ENCODE peak calls at places on chromosomes 11 and 22, in five cellular contexts. One of them, this sample, is unnamed.

GRCh38 chr22:25637032-25637431 is 72.6 kb downstream of the GRK3 start:
- DNase-seq in hepatocyte: no peak
- DNase-seq in cardiac fibroblast: no peak
- DNase-seq in cardiac muscle cell: no peak
- DNase-seq in HL-60: no peak
- DNase-seq in this sample: no peak

GRCh38 chr11:394034-394857 is at the start of gene PKP3:
- DNase-seq in cardiac fibroblast: peak
- DNase-seq in cardiac muscle cell: peak
- DNase-seq in hepatocyte: peak
- DNase-seq in HL-60: no peak
- DNase-seq in this sample: peak

GRCh38 chr22:44422742-44423370 is 75.2 kb downstream of the RTL6 start:
- DNase-seq in cardiac fibroblast: no peak
- DNase-seq in HL-60: no peak
- DNase-seq in cardiac muscle cell: no peak
- DNase-seq in hepatocyte: no peak
- DNase-seq in this sample: no peak

GRCh38 chr11:123195182-123196059 is at the start of gene CLMP:
- DNase-seq in hepatocyte: peak
- DNase-seq in cardiac fibroblast: peak
- DNase-seq in cardiac muscle cell: peak
- DNase-seq in HL-60: no peak
- DNase-seq in this sample: peak

GRCh38 chr11:77884186-77884828 is 63.4 kb downstream of the AAMDC start:
- DNase-seq in cardiac muscle cell: peak
- DNase-seq in cardiac fibroblast: peak
- DNase-seq in hepatocyte: peak
- DNase-seq in HL-60: no peak
- DNase-seq in this sample: no peak

GRCh38 chr11:117415358-117415896 is 87.8 kb downstream of the CEP164 start:
- DNase-seq in cardiac fibroblast: no peak
- DNase-seq in HL-60: no peak
- DNase-seq in cardiac muscle cell: no peak
- DNase-seq in hepatocyte: no peak
- DNase-seq in this sample: no peak

GRCh38 chr11:4459470-4459869 is 10.4 kb downstream of the OR52K2 start:
- DNase-seq in cardiac muscle cell: no peak
- DNase-seq in hepatocyte: peak
- DNase-seq in HL-60: peak
- DNase-seq in cardiac fibroblast: peak
- DNase-seq in this sample: no peak

GRCh38 chr11:5363712-5364111 is 12.4 kb downstream of the OR51B6 start:
- DNase-seq in cardiac fibroblast: no peak
- DNase-seq in hepatocyte: no peak
- DNase-seq in HL-60: no peak
- DNase-seq in cardiac muscle cell: no peak
- DNase-seq in this sample: no peak

GRCh38 chr11:43842021-43842420 is 38.6 kb upstream of the ALKBH3 start:
- DNase-seq in cardiac fibroblast: no peak
- DNase-seq in cardiac muscle cell: no peak
- DNase-seq in HL-60: no peak
- DNase-seq in hepatocyte: no peak
- DNase-seq in this sample: no peak

GRCh38 chr11:304915-305833 is 2.4 kb upstream of the IFITM2 start:
- DNase-seq in hepatocyte: peak
- DNase-seq in HL-60: no peak
- DNase-seq in cardiac muscle cell: peak
- DNase-seq in cardiac fibroblast: peak
- DNase-seq in this sample: peak

GRCh38 chr11:123159146-123159857 is 35.7 kb downstream of the CLMP start:
- DNase-seq in cardiac muscle cell: peak
- DNase-seq in cardiac fibroblast: peak
- DNase-seq in HL-60: no peak
- DNase-seq in hepatocyte: no peak
- DNase-seq in this sample: no peak

GRCh38 chr11:10931761-10932700 is 74.2 kb upstream of the ZBED5 start:
- DNase-seq in cardiac fibroblast: no peak
- DNase-seq in cardiac muscle cell: peak
- DNase-seq in HL-60: no peak
- DNase-seq in hepatocyte: no peak
- DNase-seq in this sample: peak

GRCh38 chr22:39960791-39961746 is 872 bp downstream of the TMA7B start:
- DNase-seq in hepatocyte: peak
- DNase-seq in cardiac fibroblast: peak
- DNase-seq in HL-60: peak
- DNase-seq in cardiac muscle cell: peak
- DNase-seq in this sample: no peak

DNA sequence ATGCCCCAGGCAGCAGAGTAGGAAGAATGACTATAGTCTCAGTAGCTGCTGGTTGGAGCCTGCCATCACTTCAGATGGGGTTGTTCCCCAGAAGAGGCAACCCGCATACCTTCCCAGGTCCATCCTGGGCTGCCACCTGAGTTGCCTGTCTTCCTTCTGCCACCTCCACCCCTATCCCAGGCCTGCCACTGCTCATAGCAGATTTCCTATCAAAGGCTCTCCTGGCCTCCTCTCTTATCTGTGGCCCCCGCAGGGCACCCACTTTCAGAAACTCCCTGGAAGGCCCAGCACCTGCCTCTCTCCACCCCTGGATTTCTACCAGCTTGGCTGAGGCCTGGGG is 648 bp upstream of the NR1H3 start:
- DNase-seq in cardiac muscle cell: no peak
- DNase-seq in HL-60: no peak
- DNase-seq in cardiac fibroblast: no peak
- DNase-seq in hepatocyte: no peak
- DNase-seq in this sample: no peak
- H3K4me3 ChIP-seq in cardiac muscle cell: no peak
- H3K4me3 ChIP-seq in HL-60: no peak
- H3K4me3 ChIP-seq in cardiac fibroblast: no peak
- H3K4me3 ChIP-seq in hepatocyte: no peak
- H3K4me3 ChIP-seq in this sample: peak

GRCh38 chr22:20268289-20268349 is at the start of gene RTN4R:
- DNase-seq in cardiac fibroblast: no peak
- DNase-seq in hepatocyte: no peak
- DNase-seq in cardiac muscle cell: no peak
- DNase-seq in HL-60: no peak
- DNase-seq in this sample: no peak
- H3K4me3 ChIP-seq in cardiac fibroblast: peak
- H3K4me3 ChIP-seq in hepatocyte: peak
- H3K4me3 ChIP-seq in cardiac muscle cell: peak
- H3K4me3 ChIP-seq in HL-60: peak
- H3K4me3 ChIP-seq in this sample: peak

GRCh38 chr22:27795053-27795452 is 6.5 kb downstream of the MN1 start:
- DNase-seq in cardiac muscle cell: no peak
- DNase-seq in hepatocyte: no peak
- DNase-seq in cardiac fibroblast: no peak
- DNase-seq in HL-60: no peak
- DNase-seq in this sample: peak
- H3K4me3 ChIP-seq in cardiac muscle cell: peak
- H3K4me3 ChIP-seq in hepatocyte: no peak
- H3K4me3 ChIP-seq in cardiac fibroblast: peak
- H3K4me3 ChIP-seq in HL-60: no peak
- H3K4me3 ChIP-seq in this sample: peak

DNA sequence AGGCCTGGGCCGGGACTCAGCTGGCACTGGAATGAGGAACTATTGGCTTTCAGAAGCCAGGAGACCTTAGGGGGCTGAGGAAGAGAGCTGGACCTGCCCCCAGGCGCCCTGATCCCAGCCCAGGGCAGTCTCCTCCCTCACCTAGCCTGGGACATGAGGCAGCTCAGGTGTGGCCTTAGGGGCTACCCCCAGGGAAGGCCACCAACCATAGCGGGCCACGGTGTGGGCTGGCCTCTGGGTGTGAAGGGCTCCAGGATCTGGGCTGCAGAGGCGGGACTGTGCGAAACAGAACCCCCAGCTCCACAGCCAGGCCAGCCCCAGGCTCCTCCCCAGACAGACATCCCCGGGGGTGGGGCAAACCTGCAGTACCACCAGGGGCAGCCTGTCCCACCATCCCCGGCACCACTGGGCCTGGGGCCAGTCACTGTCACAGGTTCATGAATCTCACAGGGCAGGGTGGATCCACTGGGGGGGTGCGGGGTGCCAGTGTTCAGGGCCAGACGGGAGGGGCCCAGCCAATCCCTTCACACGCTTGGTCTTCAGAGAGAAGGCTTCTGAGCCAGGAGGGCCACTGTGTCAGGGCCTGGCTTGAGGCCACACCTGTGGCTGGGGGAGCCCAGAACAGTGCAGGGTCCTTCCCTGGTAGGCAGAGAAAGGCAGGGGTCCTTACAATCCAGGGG is 3.5 kb downstream of the PLXNB2 start:
- DNase-seq in cardiac muscle cell: no peak
- DNase-seq in hepatocyte: peak
- DNase-seq in HL-60: peak
- DNase-seq in cardiac fibroblast: no peak
- DNase-seq in this sample: peak
- H3K4me3 ChIP-seq in cardiac muscle cell: no peak
- H3K4me3 ChIP-seq in hepatocyte: no peak
- H3K4me3 ChIP-seq in HL-60: peak
- H3K4me3 ChIP-seq in cardiac fibroblast: no peak
- H3K4me3 ChIP-seq in this sample: no peak

GRCh38 chr11:8832571-8833260 is 78.3 kb upstream of the AKIP1 start:
- DNase-seq in HL-60: no peak
- DNase-seq in cardiac fibroblast: peak
- DNase-seq in cardiac muscle cell: peak
- DNase-seq in hepatocyte: peak
- DNase-seq in this sample: no peak
- H3K4me3 ChIP-seq in HL-60: no peak
- H3K4me3 ChIP-seq in cardiac fibroblast: no peak
- H3K4me3 ChIP-seq in cardiac muscle cell: no peak
- H3K4me3 ChIP-seq in hepatocyte: no peak
- H3K4me3 ChIP-seq in this sample: no peak

DNA sequence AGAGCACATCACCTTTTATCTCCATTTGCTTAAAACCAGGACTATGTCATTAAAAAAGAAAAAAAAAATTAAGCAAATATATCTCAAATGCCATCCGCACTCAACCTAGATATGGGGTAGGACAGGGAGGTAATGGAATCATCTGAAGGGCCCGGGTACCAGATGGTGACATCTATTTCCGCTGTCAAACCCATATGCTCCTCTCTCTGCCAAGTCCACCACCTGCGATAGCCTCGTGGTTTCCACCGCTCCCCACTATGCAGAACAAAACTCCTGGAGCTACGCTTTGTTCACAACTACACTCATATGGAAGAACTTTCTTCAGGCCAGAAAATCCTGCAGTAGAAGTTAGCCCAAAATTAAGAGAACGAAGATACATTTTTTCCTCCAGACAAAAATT is 31.4 kb downstream of the FEZ1 start:
- DNase-seq in cardiac muscle cell: no peak
- DNase-seq in HL-60: no peak
- DNase-seq in hepatocyte: no peak
- DNase-seq in cardiac fibroblast: no peak
- DNase-seq in this sample: no peak
- H3K4me3 ChIP-seq in cardiac muscle cell: no peak
- H3K4me3 ChIP-seq in HL-60: no peak
- H3K4me3 ChIP-seq in hepatocyte: no peak
- H3K4me3 ChIP-seq in cardiac fibroblast: no peak
- H3K4me3 ChIP-seq in this sample: no peak